ENCODE peak calls at places on chromosomes 2 and 18, in six cellular contexts. D is GM03348; L is AG09319; T is activated effector memory CD4-positive, alpha-beta T cell treated with anti-CD3 and anti-CD28 coated beads, Interleukin-2, amount 50 U/mL, for 16 hours; H is activated CD4-positive, alpha-beta T cell treated with anti-CD3 and anti-CD28 coated beads for 1 hour; X is ovary. B is an unnamed sample.

GRCh38 chr18:45981852-45982251 is 14.7 kb upstream of the EPG5 start:
- DNase-seq in X (no peak), D (no peak), H (no peak), T (no peak), L (no peak), B (no peak)

GRCh38 chr18:59906203-59906602 is 6.4 kb downstream of the PMAIP1 start:
- DNase-seq in T (no peak), H (no peak), X (no peak), L (no peak), D (no peak), B (no peak)

GRCh38 chr2:153828335-153828734 is 43.4 kb upstream of the GALNT13 start:
- DNase-seq in X (no peak), D (no peak), T (no peak), L (no peak), H (no peak), B (no peak)

GRCh38 chr2:144801325-144801724 is 281.4 kb upstream of the ZEB2 start:
- DNase-seq in H (no peak), X (no peak), L (no peak), T (no peak), D (no peak), B (no peak)

GRCh38 chr2:6866239-6866745 is 585 bp upstream of the CMPK2 start:
- DNase-seq in L (no peak), X (peak), H (peak), T (peak), D (peak), B (no peak)

GRCh38 chr2:59029058-59029457 is 787.9 kb upstream of the FANCL start:
- DNase-seq in T (no peak), L (no peak), X (no peak), D (no peak), H (no peak), B (no peak)

GRCh38 chr2:225740086-225740485 is 340.6 kb downstream of the NYAP2 start:
- DNase-seq in D (no peak), T (no peak), L (peak), X (no peak), H (no peak), B (no peak)

GRCh38 chr18:2898131-2898640 is 51.4 kb downstream of the EMILIN2 start:
- DNase-seq in T (peak), H (no peak), X (no peak), D (peak), L (no peak), B (no peak)

GRCh38 chr2:238702276-238702675 is 145.6 kb upstream of the TWIST2 start:
- DNase-seq in L (no peak), H (no peak), X (no peak), T (no peak), D (peak), B (no peak)

GRCh38 chr2:30770791-30771190 is 36.5 kb downstream of the CAPN13 start:
- DNase-seq in D (no peak), H (no peak), X (no peak), L (no peak), T (no peak), B (no peak)

GRCh38 chr2:64230540-64230939 is 86.3 kb upstream of the PELI1 start:
- DNase-seq in D (no peak), X (no peak), H (no peak), T (no peak), L (no peak), B (no peak)

GRCh38 chr2:27735263-27735904 is 36.1 kb upstream of the MRPL33 start:
- DNase-seq in X (peak), L (peak), T (peak), H (peak), D (peak), B (no peak)

GRCh38 chr2:192194065-192194865 is 468 bp downstream of the TMEFF2 start:
- DNase-seq in D (peak), H (no peak), T (peak), X (no peak), L (no peak), B (no peak)

GRCh38 chr2:66794115-66794514 is 359.2 kb downstream of the MEIS1 start:
- DNase-seq in T (no peak), X (no peak), D (no peak), L (no peak), H (no peak), B (no peak)

GRCh38 chr2:65722028-65722427 is 289.6 kb upstream of the SPRED2 start:
- DNase-seq in L (no peak), T (no peak), X (peak), D (no peak), H (no peak), B (no peak)

GRCh38 chr2:33588246-33588645 is 10.9 kb downstream of the FAM98A start:
- DNase-seq in X (no peak), H (no peak), L (no peak), D (no peak), T (no peak), B (no peak)

GRCh38 chr2:201006704-201007103 is 43.2 kb upstream of the ORC2 start:
- DNase-seq in D (no peak), L (no peak), H (no peak), T (no peak), X (no peak), B (no peak)

GRCh38 chr2:111238336-111238735 is 117.6 kb downstream of the BCL2L11 start:
- DNase-seq in X (no peak), L (no peak), H (no peak), D (no peak), T (no peak), B (no peak)

GRCh38 chr2:102081600-102081999 is 60.9 kb upstream of the IL1R1 start:
- DNase-seq in X (no peak), H (no peak), D (no peak), T (no peak), L (no peak), B (no peak)

GRCh38 chr2:102336502-102336945 is 19.1 kb upstream of the IL18R1 start:
- DNase-seq in T (no peak), H (no peak), D (no peak), L (no peak), X (peak), B (peak)

GRCh38 chr2:26535663-26536275 is 57.8 kb upstream of the OTOF start:
- DNase-seq in H (no peak), X (no peak), T (peak), L (no peak), D (no peak), B (no peak)